ENCODE peak calls at places on chromosomes 12 and 14, in seven cellular contexts. One of them, this sample, is unnamed.

GRCh38 chr12:40794087-40794486 is 101.8 kb downstream of the CNTN1 start:
- DNase-seq in NB4: no peak
- DNase-seq in A549: no peak
- DNase-seq in WTC11: no peak
- DNase-seq in K562: no peak
- DNase-seq in HCT116: no peak
- DNase-seq in H1: no peak
- DNase-seq in this sample: no peak

GRCh38 chr12:33439587-33440011 is at the start of gene SYT10:
- DNase-seq in K562: peak
- DNase-seq in A549: no peak
- DNase-seq in WTC11: peak
- DNase-seq in NB4: no peak
- DNase-seq in HCT116: no peak
- DNase-seq in H1: no peak
- DNase-seq in this sample: peak

GRCh38 chr12:110846615-110847566 is at the start of gene CCDC63:
- DNase-seq in WTC11: peak
- DNase-seq in HCT116: peak
- DNase-seq in A549: peak
- DNase-seq in K562: peak
- DNase-seq in H1: peak
- DNase-seq in NB4: peak
- DNase-seq in this sample: peak

GRCh38 chr14:89186850-89187376 is 230.1 kb downstream of the FOXN3 start:
- DNase-seq in A549: no peak
- DNase-seq in WTC11: no peak
- DNase-seq in HCT116: no peak
- DNase-seq in H1: no peak
- DNase-seq in K562: peak
- DNase-seq in NB4: peak
- DNase-seq in this sample: no peak

GRCh38 chr12:50862316-50862715 is 19.6 kb downstream of the TMPRSS12 start:
- DNase-seq in H1: no peak
- DNase-seq in A549: peak
- DNase-seq in WTC11: no peak
- DNase-seq in K562: peak
- DNase-seq in NB4: no peak
- DNase-seq in HCT116: no peak
- DNase-seq in this sample: no peak

GRCh38 chr12:26782372-26783132 is 50.4 kb downstream of the ITPR2 start:
- DNase-seq in HCT116: no peak
- DNase-seq in H1: no peak
- DNase-seq in WTC11: no peak
- DNase-seq in K562: no peak
- DNase-seq in NB4: no peak
- DNase-seq in A549: no peak
- DNase-seq in this sample: no peak

GRCh38 chr12:89173096-89173495 is 179.2 kb downstream of the DUSP6 start:
- DNase-seq in A549: no peak
- DNase-seq in HCT116: no peak
- DNase-seq in WTC11: no peak
- DNase-seq in H1: no peak
- DNase-seq in K562: no peak
- DNase-seq in NB4: no peak
- DNase-seq in this sample: peak

GRCh38 chr12:105992849-105993740 is 145.7 kb downstream of the NUAK1 start:
- DNase-seq in NB4: no peak
- DNase-seq in H1: no peak
- DNase-seq in A549: no peak
- DNase-seq in WTC11: no peak
- DNase-seq in HCT116: no peak
- DNase-seq in K562: no peak
- DNase-seq in this sample: no peak

GRCh38 chr14:54189358-54190354 is 207.2 kb upstream of the CDKN3 start:
- DNase-seq in NB4: peak
- DNase-seq in A549: no peak
- DNase-seq in K562: peak
- DNase-seq in HCT116: peak
- DNase-seq in WTC11: no peak
- DNase-seq in H1: no peak
- DNase-seq in this sample: peak

GRCh38 chr12:20367731-20368652 is at the start of gene PDE3A:
- DNase-seq in K562: no peak
- DNase-seq in WTC11: peak
- DNase-seq in H1: peak
- DNase-seq in HCT116: peak
- DNase-seq in A549: peak
- DNase-seq in NB4: peak
- DNase-seq in this sample: peak

GRCh38 chr12:65778268-65779090 is 45.8 kb upstream of the HMGA2 start:
- DNase-seq in HCT116: no peak
- DNase-seq in K562: no peak
- DNase-seq in WTC11: no peak
- DNase-seq in A549: no peak
- DNase-seq in H1: no peak
- DNase-seq in NB4: no peak
- DNase-seq in this sample: peak

GRCh38 chr12:10184261-10184843 is 5.5 kb downstream of the TMEM52B start:
- DNase-seq in A549: no peak
- DNase-seq in NB4: no peak
- DNase-seq in H1: no peak
- DNase-seq in K562: no peak
- DNase-seq in HCT116: no peak
- DNase-seq in WTC11: no peak
- DNase-seq in this sample: no peak

GRCh38 chr14:101557811-101558738 is 3.2 kb upstream of the DIO3 start:
- DNase-seq in HCT116: no peak
- DNase-seq in NB4: no peak
- DNase-seq in WTC11: peak
- DNase-seq in A549: no peak
- DNase-seq in H1: no peak
- DNase-seq in K562: peak
- DNase-seq in this sample: no peak

GRCh38 chr12:27552886-27553560 is 29.0 kb downstream of the PPFIBP1 start:
- DNase-seq in A549: no peak
- DNase-seq in H1: no peak
- DNase-seq in NB4: no peak
- DNase-seq in HCT116: no peak
- DNase-seq in K562: no peak
- DNase-seq in WTC11: no peak
- DNase-seq in this sample: no peak

GRCh38 chr12:89756638-89757321 is 48.1 kb upstream of the ATP2B1 start:
- DNase-seq in H1: no peak
- DNase-seq in WTC11: no peak
- DNase-seq in K562: peak
- DNase-seq in A549: peak
- DNase-seq in NB4: peak
- DNase-seq in HCT116: peak
- DNase-seq in this sample: peak

GRCh38 chr12:110741371-110741770 is 1.3 kb downstream of the PPP1CC start:
- DNase-seq in WTC11: no peak
- DNase-seq in K562: peak
- DNase-seq in HCT116: no peak
- DNase-seq in H1: no peak
- DNase-seq in A549: no peak
- DNase-seq in NB4: peak
- DNase-seq in this sample: peak

DNA sequence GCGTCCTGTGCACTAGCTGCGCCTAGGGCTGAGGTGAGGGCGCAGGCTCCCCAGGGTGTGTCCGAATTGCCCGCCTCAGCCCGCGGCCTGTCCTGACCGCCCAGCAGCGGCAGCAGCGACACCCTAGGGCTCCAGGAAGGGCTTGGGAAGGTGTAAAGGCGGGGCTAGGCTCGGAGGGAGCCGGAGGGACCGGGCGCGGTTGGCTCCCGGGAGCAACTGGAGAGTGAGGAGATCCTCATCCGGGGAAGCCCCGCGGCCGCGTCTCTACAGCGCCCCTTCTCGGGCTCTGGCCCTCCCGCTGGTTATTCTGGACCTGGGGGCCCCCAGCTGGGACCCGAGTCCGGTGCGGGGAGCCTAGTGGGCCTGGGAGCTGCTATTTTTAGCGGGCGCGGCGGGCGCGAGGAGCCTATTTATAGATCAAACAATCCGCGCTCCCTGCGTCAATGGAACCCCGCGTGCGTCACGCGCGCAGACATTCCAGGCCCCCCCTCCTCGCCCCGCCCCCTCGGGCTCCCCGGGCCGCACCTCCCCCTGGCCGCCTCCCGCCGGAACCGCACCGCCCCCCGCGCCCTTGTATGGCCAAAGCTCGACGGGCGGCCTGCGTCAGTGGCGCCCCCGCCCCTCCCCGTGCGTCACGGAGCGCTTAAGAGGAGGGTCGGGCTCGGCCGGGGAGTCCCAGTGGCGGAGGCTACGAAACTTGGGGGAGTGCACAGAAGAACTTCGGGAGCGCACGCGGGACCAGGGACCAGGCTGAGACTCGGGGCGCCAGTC is at the start of gene NR4A1:
- DNase-seq in K562: peak
- DNase-seq in HCT116: peak
- DNase-seq in H1: no peak
- DNase-seq in A549: peak
- DNase-seq in WTC11: peak
- DNase-seq in NB4: peak
- DNase-seq in this sample: peak
- TF ChIP-seq CTCF in K562: peak
- TF ChIP-seq CTCF in HCT116: no peak
- TF ChIP-seq CTCF in H1: no peak
- TF ChIP-seq CTCF in A549: peak
- TF ChIP-seq CTCF in WTC11: no peak
- TF ChIP-seq CTCF in NB4: peak
- TF ChIP-seq CTCF in this sample: peak

DNA sequence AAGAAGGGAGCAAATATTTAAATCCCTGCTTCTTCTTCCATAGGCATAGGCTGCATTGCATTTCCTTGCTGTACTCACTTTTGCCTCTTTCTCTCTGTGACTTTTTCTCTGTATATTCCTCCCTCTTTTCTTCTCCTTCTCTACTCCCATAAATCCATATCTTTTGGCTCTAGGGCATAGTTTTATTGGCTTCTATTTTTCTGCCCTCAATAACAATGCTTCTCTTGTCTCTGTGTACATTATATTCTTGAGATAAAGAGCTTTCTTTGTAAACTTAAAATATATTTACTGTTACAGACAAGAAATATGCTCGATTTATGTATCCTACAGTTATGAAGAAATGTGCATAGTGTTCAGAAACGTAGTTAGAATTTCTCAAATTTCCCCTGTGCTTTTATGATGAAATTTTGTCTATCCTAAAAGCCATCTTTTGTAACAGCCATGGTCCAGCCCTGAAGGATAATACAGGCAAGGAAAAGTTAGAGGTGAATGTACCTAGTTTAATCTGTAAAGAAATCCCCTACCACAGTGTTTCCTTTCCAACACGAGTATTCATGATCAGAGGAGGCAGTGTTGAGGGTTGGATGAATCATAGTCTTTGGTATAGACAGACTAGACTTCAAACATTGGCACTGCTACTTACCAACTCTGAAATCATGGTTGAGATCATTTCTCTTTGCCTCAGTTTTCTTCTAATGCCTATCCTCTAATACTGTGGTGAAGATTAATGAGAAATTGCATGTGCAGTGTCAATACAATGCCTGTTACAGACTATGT is 173.3 kb upstream of the FAR2 start:
- DNase-seq in K562: no peak
- DNase-seq in A549: no peak
- DNase-seq in WTC11: no peak
- DNase-seq in NB4: no peak
- DNase-seq in HCT116: no peak
- DNase-seq in H1: no peak
- DNase-seq in this sample: no peak
- TF ChIP-seq MAX in K562: no peak
- TF ChIP-seq MAX in A549: no peak
- TF ChIP-seq MAX in WTC11: no peak
- TF ChIP-seq MAX in NB4: no peak
- TF ChIP-seq MAX in HCT116: no peak
- TF ChIP-seq MAX in H1: no peak
- TF ChIP-seq MAX in this sample: no peak

GRCh38 chr14:87745507-87746118 is 247.4 kb downstream of the GALC start:
- DNase-seq in H1: peak
- DNase-seq in A549: peak
- DNase-seq in HCT116: peak
- DNase-seq in WTC11: peak
- DNase-seq in K562: peak
- DNase-seq in NB4: peak
- DNase-seq in this sample: no peak
- TF ChIP-seq CTCF in H1: peak
- TF ChIP-seq CTCF in A549: peak
- TF ChIP-seq CTCF in HCT116: no peak
- TF ChIP-seq CTCF in WTC11: peak
- TF ChIP-seq CTCF in K562: peak
- TF ChIP-seq CTCF in NB4: peak
- TF ChIP-seq CTCF in this sample: peak

GRCh38 chr12:84305144-84305543 is 607.5 kb downstream of the SLC6A15 start:
- DNase-seq in A549: no peak
- DNase-seq in HCT116: no peak
- DNase-seq in NB4: no peak
- DNase-seq in H1: no peak
- DNase-seq in WTC11: no peak
- DNase-seq in K562: no peak
- DNase-seq in this sample: no peak
- TF ChIP-seq MAX in A549: no peak
- TF ChIP-seq MAX in HCT116: no peak
- TF ChIP-seq MAX in NB4: no peak
- TF ChIP-seq MAX in H1: no peak
- TF ChIP-seq MAX in WTC11: no peak
- TF ChIP-seq MAX in K562: no peak
- TF ChIP-seq MAX in this sample: no peak

GRCh38 chr14:45664668-45665356 is 411.8 kb upstream of the MIS18BP1 start:
- DNase-seq in A549: no peak
- DNase-seq in HCT116: no peak
- DNase-seq in K562: no peak
- DNase-seq in H1: peak
- DNase-seq in NB4: peak
- DNase-seq in WTC11: peak
- DNase-seq in this sample: no peak
- TF ChIP-seq CTCF in A549: no peak
- TF ChIP-seq CTCF in HCT116: no peak
- TF ChIP-seq CTCF in K562: no peak
- TF ChIP-seq CTCF in H1: peak
- TF ChIP-seq CTCF in NB4: peak
- TF ChIP-seq CTCF in WTC11: peak
- TF ChIP-seq CTCF in this sample: no peak

DNA sequence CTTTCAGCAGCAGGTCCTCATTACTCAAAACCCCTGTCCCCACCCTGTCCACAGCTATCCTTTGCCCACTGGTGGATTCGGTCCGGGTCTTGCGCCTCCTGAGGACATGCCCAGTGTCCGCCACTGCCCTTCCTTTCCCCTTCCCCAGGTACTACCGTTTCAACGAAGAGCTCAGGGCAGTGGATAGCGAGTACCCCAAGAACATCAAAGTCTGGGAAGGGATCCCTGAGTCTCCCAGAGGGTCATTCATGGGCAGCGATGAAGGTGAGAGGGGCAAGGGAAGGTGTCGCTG is 8.7 kb downstream of the MMP14 start:
- DNase-seq in A549: no peak
- DNase-seq in NB4: no peak
- DNase-seq in HCT116: no peak
- DNase-seq in K562: no peak
- DNase-seq in H1: no peak
- DNase-seq in WTC11: no peak
- DNase-seq in this sample: no peak
- TF ChIP-seq MAX in A549: no peak
- TF ChIP-seq MAX in NB4: no peak
- TF ChIP-seq MAX in HCT116: no peak
- TF ChIP-seq MAX in K562: no peak
- TF ChIP-seq MAX in H1: no peak
- TF ChIP-seq MAX in WTC11: no peak
- TF ChIP-seq MAX in this sample: no peak

GRCh38 chr14:64910847-64911495 is 3.3 kb upstream of the CHURC1 start:
- DNase-seq in A549: peak
- DNase-seq in K562: peak
- DNase-seq in NB4: peak
- DNase-seq in HCT116: peak
- DNase-seq in H1: no peak
- DNase-seq in WTC11: no peak
- DNase-seq in this sample: peak
- TF ChIP-seq CTCF in A549: peak
- TF ChIP-seq CTCF in K562: peak
- TF ChIP-seq CTCF in NB4: peak
- TF ChIP-seq CTCF in HCT116: peak
- TF ChIP-seq CTCF in H1: peak
- TF ChIP-seq CTCF in WTC11: peak
- TF ChIP-seq CTCF in this sample: peak